ENCODE peak calls at places on chromosomes 12 and 14, in four cellular contexts. One of them, this sample, is unnamed.
A peak's percentile ranks its signal among the peaks of the same experiment; 100 is the strongest.

GRCh38 chr12:93943766-93944165 is 204.6 kb upstream of the PLXNC1 start:
- DNase-seq in brain microvascular endothelial cell: no peak
- DNase-seq in lower leg skin: peak; percentile 87
- DNase-seq in fibroblast of mammary gland: peak; percentile 72
- DNase-seq in this sample: peak; percentile 75

GRCh38 chr12:10018390-10018789 is 8.0 kb downstream of the CLEC12B start:
- DNase-seq in lower leg skin: no peak
- DNase-seq in brain microvascular endothelial cell: no peak
- DNase-seq in fibroblast of mammary gland: no peak
- DNase-seq in this sample: no peak

GRCh38 chr12:78403136-78403535 is 461.4 kb upstream of the SYT1 start:
- DNase-seq in lower leg skin: no peak
- DNase-seq in brain microvascular endothelial cell: peak; percentile 90
- DNase-seq in fibroblast of mammary gland: peak; percentile 82
- DNase-seq in this sample: peak; percentile 91

GRCh38 chr12:749871-750270 is 2.5 kb upstream of the WNK1 start:
- DNase-seq in brain microvascular endothelial cell: no peak
- DNase-seq in lower leg skin: no peak
- DNase-seq in fibroblast of mammary gland: no peak
- DNase-seq in this sample: no peak

GRCh38 chr12:131950182-131950913 is 606 bp downstream of the EP400 start:
- DNase-seq in lower leg skin: peak; percentile 88
- DNase-seq in brain microvascular endothelial cell: no peak
- DNase-seq in fibroblast of mammary gland: no peak
- DNase-seq in this sample: peak; percentile 51

GRCh38 chr14:31992051-31992450 is 85.1 kb upstream of the ARHGAP5 start:
- DNase-seq in fibroblast of mammary gland: peak; percentile 97
- DNase-seq in brain microvascular endothelial cell: peak; percentile 81
- DNase-seq in lower leg skin: no peak
- DNase-seq in this sample: peak; percentile 65

GRCh38 chr12:12901158-12901791 is 9.9 kb downstream of the GPRC5A start:
- DNase-seq in fibroblast of mammary gland: peak; percentile 99
- DNase-seq in brain microvascular endothelial cell: peak; percentile 91
- DNase-seq in lower leg skin: peak; percentile 89
- DNase-seq in this sample: peak; percentile 93

GRCh38 chr14:101835166-101835557 is 73.7 kb downstream of the PPP2R5C start:
- DNase-seq in lower leg skin: no peak
- DNase-seq in brain microvascular endothelial cell: no peak
- DNase-seq in fibroblast of mammary gland: peak; percentile 48
- DNase-seq in this sample: no peak

GRCh38 chr14:105588236-105588860 is 62.0 kb downstream of the TMEM121 start:
- DNase-seq in brain microvascular endothelial cell: no peak
- DNase-seq in fibroblast of mammary gland: no peak
- DNase-seq in lower leg skin: no peak
- DNase-seq in this sample: no peak

GRCh38 chr12:10701226-10701681 is 21.9 kb downstream of the YBX3 start:
- DNase-seq in brain microvascular endothelial cell: no peak
- DNase-seq in lower leg skin: no peak
- DNase-seq in fibroblast of mammary gland: peak; percentile 59
- DNase-seq in this sample: peak; percentile 59

GRCh38 chr14:68986926-68987652 is 8.0 kb upstream of the ACTN1 start:
- DNase-seq in brain microvascular endothelial cell: no peak
- DNase-seq in fibroblast of mammary gland: no peak
- DNase-seq in lower leg skin: no peak
- DNase-seq in this sample: peak; percentile 51

GRCh38 chr14:92565718-92566115 is 52.1 kb downstream of the RIN3 start:
- DNase-seq in brain microvascular endothelial cell: no peak
- DNase-seq in fibroblast of mammary gland: no peak
- DNase-seq in lower leg skin: no peak
- DNase-seq in this sample: no peak

GRCh38 chr12:107057071-107057834 is 36.1 kb downstream of the CRY1 start:
- DNase-seq in brain microvascular endothelial cell: no peak
- DNase-seq in lower leg skin: no peak
- DNase-seq in fibroblast of mammary gland: peak; percentile 14
- DNase-seq in this sample: peak; percentile 14

GRCh38 chr14:95523818-95524448 is 7.5 kb upstream of the SYNE3 start:
- DNase-seq in brain microvascular endothelial cell: no peak
- DNase-seq in fibroblast of mammary gland: peak; percentile 65
- DNase-seq in lower leg skin: peak; percentile 76
- DNase-seq in this sample: no peak

DNA sequence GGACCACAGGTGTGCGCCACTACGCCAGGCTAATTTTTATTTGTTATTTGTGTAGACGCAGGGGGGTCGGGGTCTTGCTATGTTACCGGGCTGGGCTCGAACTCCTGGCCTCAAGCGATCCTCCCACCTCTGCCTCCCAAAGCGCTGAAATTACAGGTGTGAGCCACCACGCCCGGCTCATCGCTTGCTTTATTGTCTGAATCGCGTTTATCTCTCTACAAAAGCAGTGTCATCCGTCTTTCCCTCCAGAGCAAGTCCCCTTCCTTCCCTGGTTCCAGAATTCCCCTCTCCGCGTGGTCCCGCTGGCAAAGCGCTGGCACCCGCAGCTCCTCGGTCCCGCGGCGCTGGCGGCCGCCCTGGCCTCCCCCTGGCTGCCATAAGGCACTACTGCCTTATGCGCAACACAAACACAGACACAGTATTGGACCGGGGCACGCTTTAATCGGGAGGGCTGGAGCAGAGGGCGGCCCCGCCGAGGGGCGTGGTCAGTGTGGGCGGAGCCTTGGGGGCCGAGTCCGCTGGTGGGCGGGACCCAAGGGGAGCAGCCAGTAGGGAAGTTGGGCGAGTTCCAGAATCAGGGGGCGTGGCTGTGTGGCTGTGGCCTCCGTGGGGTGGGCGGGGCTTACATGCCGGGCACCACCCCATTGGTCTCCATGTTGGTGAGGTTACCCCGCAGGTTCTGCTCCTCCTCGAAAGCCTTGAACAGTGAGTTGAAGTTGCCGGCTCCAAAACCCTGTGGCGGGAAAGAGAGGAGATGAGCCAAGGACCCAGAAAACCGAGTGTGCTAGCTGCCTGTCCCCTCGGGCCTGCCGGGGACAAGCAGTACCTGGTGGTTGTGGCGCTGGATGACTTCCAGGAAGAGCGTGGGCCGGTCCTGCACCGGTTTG is 19.3 kb downstream of the HPD start:
- DNase-seq in brain microvascular endothelial cell: peak; percentile 99
- DNase-seq in lower leg skin: peak; percentile 100
- DNase-seq in fibroblast of mammary gland: peak; percentile 97
- DNase-seq in this sample: peak; percentile 99
- TF ChIP-seq CTCF in brain microvascular endothelial cell: peak; percentile 62
- TF ChIP-seq CTCF in lower leg skin: no peak
- TF ChIP-seq CTCF in fibroblast of mammary gland: no peak
- TF ChIP-seq CTCF in this sample: peak; percentile 42

DNA sequence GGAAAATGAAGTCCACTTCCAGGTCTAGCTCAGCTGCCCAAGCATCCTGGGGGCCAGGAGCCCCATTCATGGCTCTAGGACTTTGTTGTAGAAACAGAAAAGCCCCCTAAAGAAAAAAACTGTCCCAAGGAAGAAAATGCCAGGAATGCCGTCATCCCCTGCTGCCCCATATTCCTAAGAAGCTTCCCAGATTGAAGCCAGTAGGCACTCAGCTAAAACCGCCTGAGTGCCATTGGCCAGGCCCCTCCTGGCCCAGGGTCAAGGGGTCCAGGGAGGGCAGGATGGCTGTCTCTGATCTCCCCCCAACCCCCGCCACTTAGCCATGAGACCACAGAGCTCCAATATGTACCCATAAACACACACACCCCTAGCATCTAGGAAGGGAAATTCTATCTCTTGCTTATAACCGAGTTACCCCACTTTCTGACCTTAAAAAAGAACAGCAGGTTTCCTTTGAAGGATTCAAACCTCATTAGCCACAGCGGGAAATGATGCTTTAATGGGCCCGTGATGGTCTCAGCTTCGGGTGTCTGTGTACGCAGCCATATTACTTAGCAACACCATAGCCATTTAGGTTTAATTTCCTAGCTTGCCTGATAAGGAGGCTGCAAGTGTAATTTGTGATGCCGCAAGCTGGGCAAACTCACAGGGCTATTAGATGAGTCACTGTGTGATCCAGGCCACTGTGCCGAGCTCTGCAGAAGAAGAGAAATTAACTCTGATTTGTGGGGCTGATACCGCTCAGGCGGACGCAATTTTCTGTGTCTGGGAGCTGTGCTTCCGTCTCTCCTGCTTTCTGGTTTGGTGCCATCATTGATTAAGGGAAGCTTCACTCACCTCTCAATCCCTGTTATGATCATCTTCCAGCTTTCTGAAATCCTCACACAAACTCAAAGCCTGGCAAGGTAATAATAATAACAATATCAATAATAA is 84.2 kb downstream of the GCH1 start:
- DNase-seq in fibroblast of mammary gland: peak; percentile 72
- DNase-seq in lower leg skin: no peak
- DNase-seq in brain microvascular endothelial cell: peak; percentile 68
- DNase-seq in this sample: peak; percentile 55
- TF ChIP-seq CTCF in fibroblast of mammary gland: no peak
- TF ChIP-seq CTCF in lower leg skin: no peak
- TF ChIP-seq CTCF in brain microvascular endothelial cell: no peak
- TF ChIP-seq CTCF in this sample: no peak

DNA sequence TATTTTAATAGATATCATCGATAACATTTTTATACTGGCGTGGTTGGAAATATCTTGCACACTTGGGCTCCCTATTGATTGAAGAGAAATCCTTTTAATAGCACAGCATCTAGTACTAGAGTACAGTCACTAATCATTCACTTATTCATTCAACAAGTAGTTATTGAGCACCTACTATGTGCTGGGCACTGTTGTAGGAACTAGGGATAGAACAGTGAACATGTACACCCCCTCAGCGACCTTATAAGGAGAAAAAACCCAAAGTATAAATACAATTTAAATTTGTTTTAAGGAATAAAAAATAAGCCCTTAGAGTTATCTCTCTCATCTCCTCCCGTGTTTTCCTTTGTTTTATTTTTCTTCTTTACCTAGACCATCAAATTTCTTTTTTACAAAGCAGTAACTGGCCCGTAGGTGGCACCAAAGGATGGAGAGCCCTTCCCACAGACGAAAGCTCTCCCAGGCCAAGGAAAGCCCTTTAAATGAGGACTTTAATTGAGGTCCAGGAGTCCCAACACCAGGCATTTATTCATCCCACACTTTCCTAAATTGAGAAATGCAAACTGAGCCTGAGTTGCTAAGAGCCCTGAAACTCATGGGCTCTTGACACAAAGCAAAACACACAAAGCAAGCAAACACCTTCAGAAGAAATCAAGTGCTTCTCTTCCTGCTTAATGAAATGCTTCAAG is 29.0 kb downstream of the PEBP1 start:
- DNase-seq in lower leg skin: no peak
- DNase-seq in fibroblast of mammary gland: peak; percentile 38
- DNase-seq in brain microvascular endothelial cell: peak; percentile 38
- DNase-seq in this sample: peak; percentile 24
- TF ChIP-seq CTCF in lower leg skin: no peak
- TF ChIP-seq CTCF in fibroblast of mammary gland: peak; percentile 59
- TF ChIP-seq CTCF in brain microvascular endothelial cell: peak; percentile 74
- TF ChIP-seq CTCF in this sample: peak; percentile 68

GRCh38 chr12:53695148-53696138 is 19.6 kb upstream of the ATP5MC2 start:
- DNase-seq in brain microvascular endothelial cell: peak; percentile 39
- DNase-seq in fibroblast of mammary gland: peak; percentile 60
- DNase-seq in lower leg skin: no peak
- DNase-seq in this sample: peak; percentile 54
- TF ChIP-seq CTCF in brain microvascular endothelial cell: peak; percentile 46
- TF ChIP-seq CTCF in fibroblast of mammary gland: no peak
- TF ChIP-seq CTCF in lower leg skin: no peak
- TF ChIP-seq CTCF in this sample: peak; percentile 5

GRCh38 chr14:89848165-89848564 is 106.4 kb downstream of the EFCAB11 start:
- DNase-seq in fibroblast of mammary gland: peak; percentile 21
- DNase-seq in lower leg skin: no peak
- DNase-seq in brain microvascular endothelial cell: peak; percentile 37
- DNase-seq in this sample: peak; percentile 44
- TF ChIP-seq CTCF in fibroblast of mammary gland: peak; percentile 50
- TF ChIP-seq CTCF in lower leg skin: no peak
- TF ChIP-seq CTCF in brain microvascular endothelial cell: peak; percentile 67
- TF ChIP-seq CTCF in this sample: peak; percentile 59

GRCh38 chr14:77194706-77195105 is 13.1 kb downstream of the TMEM63C start:
- DNase-seq in brain microvascular endothelial cell: no peak
- DNase-seq in fibroblast of mammary gland: no peak
- DNase-seq in lower leg skin: peak; percentile 34
- DNase-seq in this sample: no peak

GRCh38 chr14:77187649-77188012 is 6.0 kb downstream of the TMEM63C start:
- DNase-seq in brain microvascular endothelial cell: no peak
- DNase-seq in lower leg skin: no peak
- DNase-seq in fibroblast of mammary gland: no peak
- DNase-seq in this sample: no peak

GRCh38 chr14:77186911-77187648 is 5.5 kb downstream of the TMEM63C start:
- DNase-seq in brain microvascular endothelial cell: no peak
- DNase-seq in lower leg skin: no peak
- DNase-seq in fibroblast of mammary gland: peak; percentile 24
- DNase-seq in this sample: no peak

GRCh38 chr14:77189479-77189878 is 7.9 kb downstream of the TMEM63C start:
- DNase-seq in lower leg skin: peak; percentile 36
- DNase-seq in brain microvascular endothelial cell: no peak
- DNase-seq in fibroblast of mammary gland: no peak
- DNase-seq in this sample: no peak

GRCh38 chr14:77190977-77191376 is 9.4 kb downstream of the TMEM63C start:
- DNase-seq in brain microvascular endothelial cell: no peak
- DNase-seq in lower leg skin: no peak
- DNase-seq in fibroblast of mammary gland: no peak
- DNase-seq in this sample: no peak
- TF ChIP-seq CTCF in brain microvascular endothelial cell: no peak
- TF ChIP-seq CTCF in lower leg skin: no peak
- TF ChIP-seq CTCF in fibroblast of mammary gland: no peak
- TF ChIP-seq CTCF in this sample: no peak

GRCh38 chr14:22225526-22226133 is 363.4 kb downstream of the DAD1 start:
- DNase-seq in fibroblast of mammary gland: no peak
- DNase-seq in brain microvascular endothelial cell: peak; percentile 10
- DNase-seq in lower leg skin: no peak
- DNase-seq in this sample: no peak

GRCh38 chr14:22226381-22226780 is 362.6 kb downstream of the DAD1 start:
- DNase-seq in brain microvascular endothelial cell: peak; percentile 53
- DNase-seq in lower leg skin: no peak
- DNase-seq in fibroblast of mammary gland: no peak
- DNase-seq in this sample: no peak

GRCh38 chr14:22218729-22219128 is 370.3 kb downstream of the DAD1 start:
- DNase-seq in fibroblast of mammary gland: no peak
- DNase-seq in lower leg skin: no peak
- DNase-seq in brain microvascular endothelial cell: no peak
- DNase-seq in this sample: no peak

GRCh38 chr14:22221508-22221907 is 367.5 kb downstream of the DAD1 start:
- DNase-seq in fibroblast of mammary gland: peak; percentile 29
- DNase-seq in brain microvascular endothelial cell: peak; percentile 34
- DNase-seq in lower leg skin: no peak
- DNase-seq in this sample: no peak

DNA sequence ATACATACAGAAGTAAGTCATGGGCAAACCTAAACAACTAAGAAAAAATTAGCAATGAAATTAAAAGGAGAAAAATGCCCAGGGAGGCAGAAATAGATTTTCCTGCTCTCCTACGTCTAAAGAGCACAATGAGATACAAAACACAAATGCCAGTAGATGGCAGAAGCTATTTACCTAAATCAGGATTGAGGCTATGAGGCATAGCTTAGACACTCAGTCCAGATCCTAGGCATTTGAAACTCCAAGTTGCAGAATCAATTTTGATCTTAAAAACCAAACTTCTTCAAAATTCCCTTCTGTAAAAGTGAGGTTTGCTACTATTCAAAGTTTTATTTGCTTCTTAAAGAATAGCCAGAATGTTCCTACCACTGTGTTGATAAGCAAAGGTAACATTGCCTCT is 368.6 kb downstream of the DAD1 start:
- DNase-seq in brain microvascular endothelial cell: no peak
- DNase-seq in fibroblast of mammary gland: no peak
- DNase-seq in lower leg skin: no peak
- DNase-seq in this sample: no peak
- TF ChIP-seq CTCF in brain microvascular endothelial cell: peak; percentile 37
- TF ChIP-seq CTCF in fibroblast of mammary gland: peak; percentile 5
- TF ChIP-seq CTCF in lower leg skin: no peak
- TF ChIP-seq CTCF in this sample: no peak

This sample was measured in foreskin fibroblast.